ENCODE peak calls at places on chromosomes 6 and 20, in five cellular contexts. T is NCI-H774; L is left ventricle myocardium inferior; O is central memory CD8-positive, alpha-beta T cell; P is activated T-cell treated with anti-CD3 and anti-CD28 coated beads for 48 hours. C is an unnamed sample.

GRCh38 chr20:52457826-52458225 is 266.2 kb upstream of the ZFP64 start:
- DNase-seq in P (no peak), T (no peak), L (no peak), O (no peak), C (no peak)

GRCh38 chr20:39264506-39265172 is 302.5 kb downstream of the DHX35 start:
- DNase-seq in L (peak), T (peak), P (peak), O (no peak), C (peak)

GRCh38 chr6:45697605-45698004 is 318.1 kb downstream of the CLIC5 start:
- DNase-seq in P (no peak), O (no peak), L (no peak), T (no peak), C (no peak)

GRCh38 chr6:143941852-143942627 is 66.0 kb downstream of the PLAGL1 start:
- DNase-seq in O (peak), T (no peak), P (peak), L (peak), C (peak)

GRCh38 chr20:5127204-5127858 is 523 bp downstream of the CDS2 start:
- DNase-seq in P (peak), T (peak), L (peak), O (peak), C (peak)

GRCh38 chr6:64732888-64733287 is 974.1 kb downstream of the EYS start:
- DNase-seq in P (no peak), T (no peak), L (no peak), O (no peak), C (no peak)

GRCh38 chr20:17971571-17972013 is 2.8 kb downstream of the MGME1 start:
- DNase-seq in O (no peak), T (no peak), L (no peak), P (no peak), C (no peak)

GRCh38 chr6:15399651-15400470 is 154.0 kb downstream of the JARID2 start:
- DNase-seq in P (no peak), L (peak), T (peak), O (no peak), C (no peak)

GRCh38 chr6:30840084-30840921 is 44.0 kb upstream of the DDR1 start:
- DNase-seq in L (no peak), T (no peak), P (no peak), O (no peak), C (no peak)

GRCh38 chr6:158826819-158827501 is 7.8 kb upstream of the EZR start:
- DNase-seq in T (no peak), P (no peak), O (no peak), L (no peak), C (no peak)

GRCh38 chr20:12252793-12253192 is 335.1 kb downstream of the BTBD3 start:
- DNase-seq in T (no peak), P (no peak), O (no peak), L (no peak), C (no peak)

GRCh38 chr20:45300961-45301360 is 5.7 kb upstream of the RBPJL start:
- DNase-seq in L (no peak), O (no peak), P (peak), T (no peak), C (peak)

GRCh38 chr6:111559193-111560097 is 46.2 kb downstream of the TRAF3IP2 start:
- DNase-seq in L (no peak), T (no peak), P (no peak), O (no peak), C (no peak)

GRCh38 chr6:84897874-84898635 is 133.7 kb upstream of the TBX18 start:
- DNase-seq in O (no peak), L (no peak), P (no peak), T (no peak), C (no peak)

GRCh38 chr20:1302578-1303541 is 26.1 kb downstream of the SDCBP2 start:
- DNase-seq in O (no peak), L (no peak), T (no peak), P (no peak), C (peak)

GRCh38 chr6:170152989-170153388 is 137.9 kb downstream of the DLL1 start:
- DNase-seq in T (peak), P (no peak), O (no peak), L (peak), C (no peak)

GRCh38 chr20:62063981-62064787 is 1.5 kb downstream of the TAF4 start:
- DNase-seq in O (no peak), T (no peak), L (peak), P (no peak), C (no peak)

GRCh38 chr20:3694864-3695263 is 13.1 kb upstream of the ADAM33 start:
- DNase-seq in L (no peak), O (no peak), T (no peak), P (no peak), C (no peak)

GRCh38 chr6:144063246-144063743 is 32.1 kb downstream of the SF3B5 start:
- DNase-seq in P (no peak), O (no peak), T (peak), L (no peak), C (no peak)

GRCh38 chr6:149419696-149420404 is 19.8 kb downstream of the SUMO4 start:
- DNase-seq in P (no peak), O (no peak), T (no peak), L (no peak), C (no peak)

GRCh38 chr6:34982424-34982852 is 93.4 kb downstream of the ANKS1A start:
- DNase-seq in O (no peak), T (no peak), P (no peak), L (no peak), C (no peak)

GRCh38 chr6:29506446-29507067 is 18.8 kb upstream of the MAS1L start:
- DNase-seq in P (no peak), L (no peak), T (no peak), O (no peak), C (no peak)

GRCh38 chr6:492816-493414 is 101.4 kb downstream of the IRF4 start:
- DNase-seq in O (no peak), T (no peak), P (no peak), L (no peak), C (no peak)

GRCh38 chr6:2875840-2876207 is 27.3 kb downstream of the SERPINB9 start:
- DNase-seq in O (no peak), P (no peak), L (peak), T (no peak), C (peak)

GRCh38 chr6:105188251-105188650 is 8.4 kb upstream of the POPDC3 start:
- DNase-seq in P (no peak), L (no peak), T (no peak), O (no peak), C (no peak)

GRCh38 chr20:61451953-61452352 is 199.9 kb downstream of the CDH4 start:
- DNase-seq in O (no peak), T (no peak), P (no peak), L (no peak), C (no peak)

C was measured in stimulated activated naive CD8-positive, alpha-beta T cell treated with anti-CD3 and anti-CD28 coated beads, Interleukin-15, amount 100 ng/mL, for 72 hours.